ENCODE peak calls at places on chromosomes 1 and 21, in nine cellular contexts. O is pulmonary artery endothelial cell; P is right lobe of liver; X is suprapubic skin; Q is fibroblast of the conjunctiva; B is skeletal muscle cell; J is HCEC 1CT; N is nucleus accumbens; E is activated T-helper 9 cell treated with anti-CD3 and anti-CD28 coated beads, Interleukin-2, amount 50 U/mL, for 16 hours. L is an unnamed sample.

GRCh38 chr1:13512472-13512871 is 1.3 kb downstream of the LRRC38 start:
- DNase-seq in Q (no peak), X (no peak), N (no peak), O (no peak), J (no peak), E (no peak), P (no peak), B (no peak), L (no peak)

GRCh38 chr1:235012436-235013210 is 116.0 kb downstream of the TOMM20 start:
- DNase-seq in B (no peak), Q (no peak), E (no peak), O (no peak), P (no peak), J (no peak), N (no peak), X (peak; percentile 40), L (no peak)

GRCh38 chr21:33492571-33492970 is 1.1 kb upstream of the DNAJC28 start:
- DNase-seq in J (peak; percentile 52), P (no peak), E (no peak), N (no peak), Q (peak; percentile 43), X (no peak), O (no peak), B (peak; percentile 47), L (no peak)

GRCh38 chr1:229842302-229843255 is 216.5 kb downstream of the URB2 start:
- DNase-seq in B (no peak), O (no peak), Q (no peak), J (no peak), N (no peak), X (no peak), P (no peak), E (no peak), L (no peak)

GRCh38 chr1:41023279-41023990 is 1.9 kb upstream of the SLFNL1 start:
- DNase-seq in B (no peak), O (no peak), X (no peak), Q (no peak), E (no peak), J (peak; percentile 43), P (no peak), N (no peak), L (peak; percentile 29)

GRCh38 chr1:67627906-67628305 is 57.1 kb upstream of the GADD45A start:
- DNase-seq in O (no peak), E (no peak), P (no peak), Q (no peak), J (no peak), N (no peak), B (no peak), X (no peak), L (no peak)

GRCh38 chr1:23424171-23424959 is at the start of gene TCEA3:
- DNase-seq in P (peak; percentile 83), N (no peak), O (no peak), B (no peak), Q (no peak), E (peak; percentile 16), X (no peak), J (no peak), L (no peak)

GRCh38 chr21:20997633-20998455 is at the start of gene NCAM2:
- DNase-seq in Q (peak; percentile 46), X (peak; percentile 76), B (peak; percentile 65), O (no peak), P (peak; percentile 69), N (peak; percentile 79), J (no peak), E (peak; percentile 51), L (peak; percentile 38)

GRCh38 chr1:207454046-207454964 is at the start of gene CR2:
- DNase-seq in P (peak; percentile 67), O (no peak), X (no peak), J (no peak), E (peak; percentile 28), N (peak; percentile 1), B (no peak), Q (no peak), L (no peak)

GRCh38 chr1:245091818-245092637 is 62.8 kb upstream of the KIF26B start:
- DNase-seq in J (peak; percentile 99), N (no peak), P (no peak), X (peak; percentile 74), O (peak; percentile 97), B (peak; percentile 98), Q (peak; percentile 65), E (no peak), L (peak; percentile 89)

GRCh38 chr1:59360170-59360569 is 63.3 kb downstream of the FGGY start:
- DNase-seq in J (peak; percentile 51), P (no peak), X (no peak), E (no peak), N (no peak), Q (peak; percentile 27), B (no peak), O (no peak), L (peak; percentile 11)

GRCh38 chr1:211198111-211198510 is 61.1 kb upstream of the RCOR3 start:
- DNase-seq in X (no peak), B (peak; percentile 11), Q (peak; percentile 6), P (no peak), J (no peak), N (no peak), O (no peak), E (no peak), L (peak; percentile 12)

GRCh38 chr1:156497078-156497742 is 3.4 kb downstream of the MEF2D start:
- DNase-seq in B (no peak), E (no peak), Q (no peak), O (no peak), P (no peak), N (no peak), J (no peak), X (no peak), L (no peak)

GRCh38 chr21:15065381-15066230 is 806 bp upstream of the NRIP1 start:
- DNase-seq in O (no peak), X (peak; percentile 83), E (peak; percentile 58), B (peak; percentile 60), P (peak; percentile 84), J (peak; percentile 78), N (peak; percentile 60), Q (peak; percentile 49), L (peak; percentile 41)

GRCh38 chr1:60753508-60753907 is 328.9 kb upstream of the NFIA start:
- DNase-seq in P (no peak), J (no peak), B (no peak), N (no peak), X (no peak), Q (no peak), E (no peak), O (no peak), L (no peak)

GRCh38 chr1:12342261-12343003 is 112.6 kb downstream of the VPS13D start:
- DNase-seq in X (no peak), N (no peak), P (no peak), B (no peak), O (no peak), E (no peak), Q (no peak), J (peak; percentile 1), L (no peak)

GRCh38 chr1:205204552-205204951 is 7.0 kb downstream of the DSTYK start:
- DNase-seq in J (peak; percentile 69), E (no peak), O (no peak), Q (no peak), B (no peak), X (no peak), P (no peak), N (no peak), L (no peak)

GRCh38 chr1:74522143-74522542 is 9.7 kb upstream of the LRRC53 start:
- DNase-seq in O (no peak), E (no peak), J (no peak), X (no peak), N (no peak), B (peak; percentile 2), P (no peak), Q (no peak), L (no peak)

GRCh38 chr1:39226836-39227235 is 22.3 kb downstream of the MACF1 start:
- DNase-seq in X (no peak), Q (no peak), P (no peak), J (no peak), O (no peak), B (no peak), N (no peak), E (no peak), L (no peak)

GRCh38 chr1:66206563-66207154 is 327.3 kb upstream of the SGIP1 start:
- DNase-seq in E (no peak), N (no peak), O (no peak), P (no peak), X (no peak), B (no peak), J (no peak), Q (no peak), L (no peak)

GRCh38 chr21:45050786-45051489 is 23.4 kb upstream of the ADARB1 start:
- DNase-seq in J (peak; percentile 88), Q (no peak), N (no peak), P (no peak), O (no peak), B (peak; percentile 57), X (no peak), E (no peak), L (peak; percentile 78)

GRCh38 chr1:116252785-116253184 is 120.3 kb upstream of the ATP1A1 start:
- DNase-seq in N (no peak), X (no peak), P (no peak), O (no peak), B (no peak), J (no peak), Q (no peak), E (no peak), L (no peak)

GRCh38 chr1:220962031-220962751 is 82.9 kb downstream of the HLX start:
- DNase-seq in J (peak; percentile 100), O (no peak), N (no peak), E (no peak), Q (peak; percentile 95), B (peak; percentile 99), P (peak; percentile 44), X (no peak), L (peak; percentile 29)

GRCh38 chr1:41559331-41559730 is 74.8 kb upstream of the EDN2 start:
- DNase-seq in J (no peak), X (no peak), E (no peak), O (no peak), N (no peak), P (no peak), B (no peak), Q (no peak), L (no peak)

GRCh38 chr1:5111581-5111980 is 457.2 kb downstream of the AJAP1 start:
- DNase-seq in X (no peak), E (no peak), P (no peak), Q (no peak), O (no peak), B (no peak), J (no peak), N (no peak), L (no peak)

GRCh38 chr1:67347688-67348472 is 40.2 kb downstream of the IL12RB2 start:
- DNase-seq in J (peak; percentile 39), N (no peak), O (peak; percentile 8), X (no peak), P (no peak), E (no peak), B (no peak), Q (peak; percentile 36), L (peak; percentile 53)

GRCh38 chr1:6961905-6962304 is 176.7 kb downstream of the CAMTA1 start:
- DNase-seq in E (no peak), P (no peak), N (no peak), O (no peak), B (no peak), Q (no peak), J (no peak), X (no peak), L (no peak)

GRCh38 chr1:153629971-153630370 is 1.7 kb downstream of the S100A1 start:
- DNase-seq in E (no peak), O (no peak), J (no peak), Q (no peak), N (no peak), P (no peak), X (no peak), B (no peak), L (no peak)

GRCh38 chr21:34126269-34126668 is 52.9 kb downstream of the MRPS6 start:
- DNase-seq in B (no peak), P (no peak), E (no peak), O (no peak), N (no peak), X (no peak), J (peak; percentile 38), Q (peak; percentile 26), L (no peak)

GRCh38 chr1:16163882-16164820 is 8.3 kb upstream of the EPHA2 start:
- DNase-seq in Q (peak; percentile 78), X (no peak), N (no peak), J (peak; percentile 96), O (peak; percentile 69), E (no peak), P (no peak), B (peak; percentile 93), L (peak; percentile 75)

GRCh38 chr21:41536827-41537103 is 28.8 kb upstream of the TMPRSS2 start:
- DNase-seq in N (no peak), J (no peak), Q (no peak), E (no peak), O (no peak), B (no peak), X (no peak), P (no peak), L (no peak)

L was measured in HTR-8/SVneo.